ENCODE peak calls at places on chromosome 15, in six cellular contexts. One of them, this sample, is unnamed.

GRCh38 chr15:31453558-31454318 is 127.1 kb downstream of the KLF13 start:
- DNase-seq in activated naive CD4-positive, alpha-beta T cell: no peak
- DNase-seq in substantia nigra: no peak
- DNase-seq in ureter: peak; percentile 23
- DNase-seq in tibial nerve: no peak
- DNase-seq in H7: no peak
- DNase-seq in this sample: no peak

GRCh38 chr15:94206463-94207167 is 24.7 kb upstream of the MCTP2 start:
- DNase-seq in activated naive CD4-positive, alpha-beta T cell: no peak
- DNase-seq in substantia nigra: no peak
- DNase-seq in ureter: no peak
- DNase-seq in tibial nerve: no peak
- DNase-seq in H7: no peak
- DNase-seq in this sample: peak; percentile 90

GRCh38 chr15:31383150-31383549 is 56.5 kb downstream of the KLF13 start:
- DNase-seq in activated naive CD4-positive, alpha-beta T cell: no peak
- DNase-seq in substantia nigra: no peak
- DNase-seq in ureter: no peak
- DNase-seq in tibial nerve: no peak
- DNase-seq in H7: peak; percentile 12
- DNase-seq in this sample: no peak

GRCh38 chr15:45536951-45537350 is 14.4 kb upstream of the SLC30A4 start:
- DNase-seq in activated naive CD4-positive, alpha-beta T cell: no peak
- DNase-seq in substantia nigra: no peak
- DNase-seq in ureter: no peak
- DNase-seq in tibial nerve: no peak
- DNase-seq in H7: no peak
- DNase-seq in this sample: no peak

GRCh38 chr15:35181538-35181937 is 96.4 kb upstream of the NANOGP8 start:
- DNase-seq in activated naive CD4-positive, alpha-beta T cell: no peak
- DNase-seq in substantia nigra: no peak
- DNase-seq in ureter: no peak
- DNase-seq in tibial nerve: no peak
- DNase-seq in H7: no peak
- DNase-seq in this sample: peak; percentile 50

GRCh38 chr15:71572452-71573053 is 237.8 kb upstream of the NR2E3 start:
- DNase-seq in activated naive CD4-positive, alpha-beta T cell: no peak
- DNase-seq in substantia nigra: no peak
- DNase-seq in ureter: no peak
- DNase-seq in tibial nerve: no peak
- DNase-seq in H7: peak; percentile 47
- DNase-seq in this sample: peak; percentile 84

GRCh38 chr15:68384451-68385239 is 47.3 kb downstream of the ITGA11 start:
- DNase-seq in activated naive CD4-positive, alpha-beta T cell: no peak
- DNase-seq in substantia nigra: no peak
- DNase-seq in ureter: peak; percentile 75
- DNase-seq in tibial nerve: no peak
- DNase-seq in H7: no peak
- DNase-seq in this sample: peak; percentile 63

GRCh38 chr15:70264014-70264492 is 166.3 kb upstream of the TLE3 start:
- DNase-seq in activated naive CD4-positive, alpha-beta T cell: no peak
- DNase-seq in substantia nigra: peak; percentile 27
- DNase-seq in ureter: no peak
- DNase-seq in tibial nerve: no peak
- DNase-seq in H7: peak; percentile 79
- DNase-seq in this sample: peak; percentile 24

GRCh38 chr15:60706145-60706544 is 227.2 kb upstream of the ICE2 start:
- DNase-seq in activated naive CD4-positive, alpha-beta T cell: no peak
- DNase-seq in substantia nigra: no peak
- DNase-seq in ureter: no peak
- DNase-seq in tibial nerve: no peak
- DNase-seq in H7: peak; percentile 16
- DNase-seq in this sample: no peak

GRCh38 chr15:48481802-48482201 is 150.6 kb downstream of the DUT start:
- DNase-seq in activated naive CD4-positive, alpha-beta T cell: no peak
- DNase-seq in substantia nigra: no peak
- DNase-seq in ureter: no peak
- DNase-seq in tibial nerve: no peak
- DNase-seq in H7: no peak
- DNase-seq in this sample: no peak

GRCh38 chr15:67019886-67020520 is 45.4 kb upstream of the SMAD3 start:
- DNase-seq in activated naive CD4-positive, alpha-beta T cell: no peak
- DNase-seq in substantia nigra: no peak
- DNase-seq in ureter: no peak
- DNase-seq in tibial nerve: no peak
- DNase-seq in H7: no peak
- DNase-seq in this sample: no peak

GRCh38 chr15:83850846-83851245 is 196.9 kb downstream of the ADAMTSL3 start:
- DNase-seq in activated naive CD4-positive, alpha-beta T cell: no peak
- DNase-seq in substantia nigra: no peak
- DNase-seq in ureter: no peak
- DNase-seq in tibial nerve: no peak
- DNase-seq in H7: no peak
- DNase-seq in this sample: peak; percentile 89

GRCh38 chr15:70703483-70703882 is 59.9 kb downstream of the UACA start:
- DNase-seq in activated naive CD4-positive, alpha-beta T cell: no peak
- DNase-seq in substantia nigra: no peak
- DNase-seq in ureter: no peak
- DNase-seq in tibial nerve: no peak
- DNase-seq in H7: no peak
- DNase-seq in this sample: peak; percentile 29

GRCh38 chr15:52486003-52486996 is 42.4 kb downstream of the MYO5A start:
- DNase-seq in activated naive CD4-positive, alpha-beta T cell: no peak
- DNase-seq in substantia nigra: peak; percentile 5
- DNase-seq in ureter: no peak
- DNase-seq in tibial nerve: no peak
- DNase-seq in H7: peak; percentile 54
- DNase-seq in this sample: no peak

GRCh38 chr15:62758126-62758951 is 284.2 kb upstream of the TPM1 start:
- DNase-seq in activated naive CD4-positive, alpha-beta T cell: no peak
- DNase-seq in substantia nigra: no peak
- DNase-seq in ureter: no peak
- DNase-seq in tibial nerve: no peak
- DNase-seq in H7: peak; percentile 71
- DNase-seq in this sample: peak; percentile 90

GRCh38 chr15:49152552-49153337 is 2.7 kb downstream of the COPS2 start:
- DNase-seq in activated naive CD4-positive, alpha-beta T cell: no peak
- DNase-seq in substantia nigra: no peak
- DNase-seq in ureter: no peak
- DNase-seq in tibial nerve: no peak
- DNase-seq in H7: no peak
- DNase-seq in this sample: peak; percentile 4

GRCh38 chr15:54854667-54855066 is 342.1 kb downstream of the RSL24D1 start:
- DNase-seq in activated naive CD4-positive, alpha-beta T cell: no peak
- DNase-seq in substantia nigra: no peak
- DNase-seq in ureter: no peak
- DNase-seq in tibial nerve: no peak
- DNase-seq in H7: no peak
- DNase-seq in this sample: no peak

GRCh38 chr15:60005352-60006202 is 1.5 kb downstream of the FOXB1 start:
- DNase-seq in activated naive CD4-positive, alpha-beta T cell: no peak
- DNase-seq in substantia nigra: no peak
- DNase-seq in ureter: no peak
- DNase-seq in tibial nerve: no peak
- DNase-seq in H7: peak; percentile 67
- DNase-seq in this sample: no peak

GRCh38 chr15:35713733-35714132 is 167.8 kb upstream of the DPH6 start:
- DNase-seq in activated naive CD4-positive, alpha-beta T cell: no peak
- DNase-seq in substantia nigra: no peak
- DNase-seq in ureter: no peak
- DNase-seq in tibial nerve: no peak
- DNase-seq in H7: no peak
- DNase-seq in this sample: peak; percentile 97

GRCh38 chr15:81504170-81504905 is 130.3 kb upstream of the TMC3 start:
- DNase-seq in activated naive CD4-positive, alpha-beta T cell: no peak
- DNase-seq in substantia nigra: no peak
- DNase-seq in ureter: no peak
- DNase-seq in tibial nerve: no peak
- DNase-seq in H7: no peak
- DNase-seq in this sample: peak; percentile 67

GRCh38 chr15:90883971-90884718 is at the start of gene FES:
- DNase-seq in activated naive CD4-positive, alpha-beta T cell: no peak
- DNase-seq in substantia nigra: no peak
- DNase-seq in ureter: peak; percentile 76
- DNase-seq in tibial nerve: peak; percentile 48
- DNase-seq in H7: peak; percentile 92
- DNase-seq in this sample: no peak

GRCh38 chr15:65355173-65355982 is 22.4 kb downstream of the IGDCC3 start:
- DNase-seq in activated naive CD4-positive, alpha-beta T cell: no peak
- DNase-seq in substantia nigra: peak; percentile 49
- DNase-seq in ureter: no peak
- DNase-seq in tibial nerve: no peak
- DNase-seq in H7: peak; percentile 93
- DNase-seq in this sample: no peak

GRCh38 chr15:80967451-80967850 is 22.2 kb downstream of the MESD start:
- DNase-seq in activated naive CD4-positive, alpha-beta T cell: no peak
- DNase-seq in substantia nigra: no peak
- DNase-seq in ureter: no peak
- DNase-seq in tibial nerve: no peak
- DNase-seq in H7: peak; percentile 56
- DNase-seq in this sample: no peak

GRCh38 chr15:71349336-71349735 is 234.1 kb downstream of the THSD4 start:
- DNase-seq in activated naive CD4-positive, alpha-beta T cell: no peak
- DNase-seq in substantia nigra: no peak
- DNase-seq in ureter: no peak
- DNase-seq in tibial nerve: no peak
- DNase-seq in H7: no peak
- DNase-seq in this sample: no peak

GRCh38 chr15:70561885-70562284 is 201.5 kb downstream of the UACA start:
- DNase-seq in activated naive CD4-positive, alpha-beta T cell: no peak
- DNase-seq in substantia nigra: no peak
- DNase-seq in ureter: peak; percentile 19
- DNase-seq in tibial nerve: no peak
- DNase-seq in H7: no peak
- DNase-seq in this sample: no peak

GRCh38 chr15:28912422-28912821 is 26.6 kb downstream of the APBA2 start:
- DNase-seq in activated naive CD4-positive, alpha-beta T cell: no peak
- DNase-seq in substantia nigra: no peak
- DNase-seq in ureter: no peak
- DNase-seq in tibial nerve: no peak
- DNase-seq in H7: no peak
- DNase-seq in this sample: no peak

GRCh38 chr15:77083381-77084160 is 12.7 kb upstream of the TSPAN3 start:
- DNase-seq in activated naive CD4-positive, alpha-beta T cell: peak; percentile 7
- DNase-seq in substantia nigra: peak; percentile 31
- DNase-seq in ureter: peak; percentile 85
- DNase-seq in tibial nerve: no peak
- DNase-seq in H7: peak; percentile 93
- DNase-seq in this sample: peak; percentile 84

GRCh38 chr15:40238481-40238926 is 359 bp upstream of the PAK6 start:
- DNase-seq in activated naive CD4-positive, alpha-beta T cell: no peak
- DNase-seq in substantia nigra: no peak
- DNase-seq in ureter: no peak
- DNase-seq in tibial nerve: no peak
- DNase-seq in H7: peak; percentile 78
- DNase-seq in this sample: no peak

GRCh38 chr15:42576776-42577175 is 1.4 kb downstream of the STARD9 start:
- DNase-seq in activated naive CD4-positive, alpha-beta T cell: no peak
- DNase-seq in substantia nigra: no peak
- DNase-seq in ureter: no peak
- DNase-seq in tibial nerve: no peak
- DNase-seq in H7: no peak
- DNase-seq in this sample: no peak

GRCh38 chr15:79184465-79184892 is 93.9 kb upstream of the RASGRF1 start:
- DNase-seq in activated naive CD4-positive, alpha-beta T cell: peak; percentile 49
- DNase-seq in substantia nigra: peak; percentile 51
- DNase-seq in ureter: peak; percentile 77
- DNase-seq in tibial nerve: peak; percentile 79
- DNase-seq in H7: peak; percentile 83
- DNase-seq in this sample: peak; percentile 64

GRCh38 chr15:98405013-98405412 is 243.3 kb upstream of the IGF1R start:
- DNase-seq in activated naive CD4-positive, alpha-beta T cell: no peak
- DNase-seq in substantia nigra: no peak
- DNase-seq in ureter: no peak
- DNase-seq in tibial nerve: no peak
- DNase-seq in H7: no peak
- DNase-seq in this sample: no peak

GRCh38 chr15:66608159-66608558 is 42.4 kb upstream of the LCTL start:
- DNase-seq in activated naive CD4-positive, alpha-beta T cell: no peak
- DNase-seq in substantia nigra: no peak
- DNase-seq in ureter: no peak
- DNase-seq in tibial nerve: no peak
- DNase-seq in H7: no peak
- DNase-seq in this sample: no peak

GRCh38 chr15:98439523-98439942 is 208.8 kb upstream of the IGF1R start:
- DNase-seq in activated naive CD4-positive, alpha-beta T cell: no peak
- DNase-seq in substantia nigra: no peak
- DNase-seq in ureter: no peak
- DNase-seq in tibial nerve: no peak
- DNase-seq in H7: peak; percentile 11
- DNase-seq in this sample: no peak

This sample was measured in epithelial cell of esophagus.